ENCODE peak calls at places on chromosomes 3 and 15, in four cellular contexts. B, P, V and E are unnamed samples.

GRCh38 chr3:46078712-46079400 is 51.6 kb upstream of the XCR1 start:
- DNase-seq in B (peak; percentile 64), P (peak; percentile 86), V (peak; percentile 91), E (peak; percentile 85)

GRCh38 chr3:189809583-189809982 is 178.4 kb downstream of the TP63 start:
- DNase-seq in B (no peak), P (no peak), V (no peak), E (no peak)

GRCh38 chr3:113285741-113286140 is 74.4 kb downstream of the BOC start:
- DNase-seq in B (no peak), P (no peak), V (no peak), E (no peak)

GRCh38 chr3:157650191-157650590 is 147.0 kb upstream of the VEPH1 start:
- DNase-seq in B (no peak), P (no peak), V (no peak), E (no peak)

GRCh38 chr3:183381673-183382072 is 46.7 kb downstream of the MCF2L2 start:
- DNase-seq in B (no peak), P (no peak), V (no peak), E (no peak)

GRCh38 chr15:88440021-88440420 is 27.2 kb downstream of the MRPL46 start:
- DNase-seq in B (no peak), P (no peak), V (no peak), E (no peak)

GRCh38 chr15:40347559-40348470 is 3.0 kb upstream of the PHGR1 start:
- DNase-seq in B (no peak), P (no peak), V (no peak), E (no peak)

GRCh38 chr3:1087066-1087555 is 5.7 kb upstream of the CNTN6 start:
- DNase-seq in B (no peak), P (no peak), V (no peak), E (no peak)

GRCh38 chr15:41115088-41115651 is 910 bp downstream of the INO80 start:
- DNase-seq in B (peak; percentile 53), P (peak; percentile 22), V (peak; percentile 37), E (peak; percentile 20)

GRCh38 chr3:151599103-151599672 is 134.5 kb upstream of the AADACL2 start:
- DNase-seq in B (no peak), P (peak; percentile 15), V (no peak), E (no peak)

GRCh38 chr3:68666409-68667193 is 265.7 kb downstream of the TAFA4 start:
- DNase-seq in B (no peak), P (no peak), V (no peak), E (no peak)

GRCh38 chr3:12005951-12006625 is 1.9 kb downstream of the SYN2 start:
- DNase-seq in B (peak; percentile 62), P (no peak), V (no peak), E (no peak)

GRCh38 chr3:63343674-63344073 is 65.6 kb downstream of the SYNPR start:
- DNase-seq in B (peak; percentile 81), P (peak; percentile 9), V (peak; percentile 18), E (peak; percentile 13)

GRCh38 chr3:157447026-157447694 is 10.5 kb downstream of the PTX3 start:
- DNase-seq in B (peak; percentile 11), P (no peak), V (peak; percentile 4), E (no peak)

GRCh38 chr15:82950746-82951370 is 1.7 kb downstream of the HOMER2 start:
- DNase-seq in B (no peak), P (no peak), V (no peak), E (no peak)

GRCh38 chr3:142444343-142444742 is 3.5 kb downstream of the XRN1 start:
- DNase-seq in B (no peak), P (no peak), V (no peak), E (no peak)

GRCh38 chr3:52056521-52056967 is at the start of gene DUSP7:
- DNase-seq in B (peak; percentile 88), P (peak; percentile 70), V (no peak), E (no peak)

GRCh38 chr3:184050217-184050847 is 2.5 kb upstream of the HTR3C start:
- DNase-seq in B (no peak), P (no peak), V (no peak), E (no peak)

GRCh38 chr3:146274833-146275232 is 23.9 kb upstream of the PLSCR4 start:
- DNase-seq in B (no peak), P (no peak), V (no peak), E (no peak)

GRCh38 chr15:96767703-96768434 is 437.4 kb downstream of the NR2F2 start:
- DNase-seq in B (no peak), P (no peak), V (no peak), E (no peak)

GRCh38 chr15:67322481-67322880 is 67.9 kb downstream of the IQCH start:
- DNase-seq in B (no peak), P (no peak), V (no peak), E (no peak)

GRCh38 chr3:61601831-61602230 is 40.5 kb downstream of the PTPRG start:
- DNase-seq in B (no peak), P (no peak), V (no peak), E (no peak)

GRCh38 chr3:90091557-90091956 is 984.1 kb downstream of the EPHA3 start:
- DNase-seq in B (peak; percentile 5), P (no peak), V (no peak), E (no peak)

GRCh38 chr3:59456852-59457485 is 407.1 kb upstream of the CFAP20DC start:
- DNase-seq in B (no peak), P (no peak), V (no peak), E (no peak)

GRCh38 chr3:23992051-23992628 is 47.1 kb downstream of the NR1D2 start:
- DNase-seq in B (peak; percentile 55), P (no peak), V (no peak), E (no peak)

GRCh38 chr3:2375371-2375770 is 276.7 kb downstream of the CNTN4 start:
- DNase-seq in B (no peak), P (no peak), V (no peak), E (no peak)

GRCh38 chr15:39767921-39768320 is 14.7 kb downstream of the FSIP1 start:
- DNase-seq in B (no peak), P (no peak), V (no peak), E (no peak)

GRCh38 chr15:78077860-78078187 is 313 bp upstream of the TBC1D2B start:
- DNase-seq in B (no peak), P (no peak), V (no peak), E (no peak)

GRCh38 chr15:68687136-68687735 is 108.4 kb downstream of the CORO2B start:
- DNase-seq in B (no peak), P (no peak), V (no peak), E (no peak)

GRCh38 chr3:133742351-133743091 is 3.7 kb upstream of the TF start:
- DNase-seq in B (no peak), P (no peak), V (peak; percentile 3), E (no peak)

GRCh38 chr15:48617619-48618018 is 27.9 kb downstream of the FBN1 start:
- DNase-seq in B (no peak), P (no peak), V (no peak), E (no peak)

DNA sequence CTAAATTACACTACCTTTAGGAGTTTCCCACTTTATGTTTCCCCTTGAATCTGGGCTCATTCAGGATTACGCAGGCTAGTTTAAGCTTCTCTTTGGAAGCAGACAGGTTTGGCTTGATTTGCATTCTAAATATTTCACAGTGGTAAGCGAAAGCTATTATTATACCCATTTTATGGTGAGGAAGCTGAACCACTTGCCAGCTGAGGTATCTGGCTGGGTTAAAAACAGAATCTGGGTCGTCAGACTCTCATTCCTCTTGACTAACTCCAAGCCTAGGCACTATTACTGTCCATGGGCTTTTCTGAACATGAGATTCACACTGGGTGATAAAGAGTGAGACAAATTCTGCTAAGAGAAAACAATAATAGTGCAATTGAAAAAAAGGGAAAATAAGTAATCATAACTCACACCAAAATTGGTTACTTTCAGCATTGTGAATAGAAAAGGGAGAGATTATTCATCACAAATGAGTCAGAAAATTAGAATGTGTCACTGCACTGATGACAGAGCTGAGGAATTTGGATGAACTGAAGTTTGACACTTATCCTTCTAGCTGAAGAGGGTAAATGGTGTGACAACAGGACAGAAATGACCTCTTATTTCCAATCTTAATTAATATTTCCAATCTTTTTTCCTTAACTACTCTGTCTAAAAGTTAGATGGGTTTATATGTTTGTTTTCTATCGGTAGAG is 211.3 kb downstream of the TIGIT start:
- DNase-seq in B (no peak), P (no peak), V (no peak), E (no peak)
- TF ChIP-seq SIN3A in B (no peak), P (no peak), V (peak; percentile 51), E (no peak)

DNA sequence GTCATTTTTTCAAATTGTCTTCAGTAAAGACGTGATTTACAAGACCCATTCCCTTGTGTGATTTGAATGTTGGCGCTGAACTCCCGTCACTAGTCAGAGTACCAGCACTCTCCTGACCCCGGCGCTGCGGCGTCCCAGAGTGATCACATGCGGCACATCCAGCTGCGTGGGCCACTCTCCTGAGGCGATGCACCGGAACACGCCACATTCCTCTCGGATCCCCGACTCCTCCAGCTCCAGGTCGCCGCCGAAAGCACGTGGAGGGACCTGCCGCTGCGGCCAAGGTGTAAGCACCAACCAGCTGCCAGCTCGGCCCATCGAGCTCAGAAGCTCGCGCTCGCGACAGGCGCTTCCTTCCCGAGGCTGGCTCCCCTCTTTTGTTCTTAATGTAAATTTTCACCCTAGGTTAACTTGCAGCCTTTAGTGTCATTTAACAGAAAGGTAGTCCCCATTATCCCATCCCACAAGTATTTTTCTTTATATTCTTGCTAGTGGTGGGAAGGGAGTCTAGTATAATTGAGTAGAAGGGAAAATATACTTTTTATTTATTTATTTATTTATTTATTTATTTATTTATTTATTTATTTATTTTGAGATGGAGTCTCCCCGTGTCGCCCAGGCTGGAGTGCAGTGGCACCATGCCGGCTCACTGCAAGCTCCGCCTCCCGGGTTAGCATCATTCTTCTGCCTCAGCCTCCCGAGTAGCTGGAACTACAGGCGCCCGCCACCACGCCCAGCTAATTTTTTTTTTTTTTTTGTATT is 61.7 kb upstream of the VGLL3 start:
- DNase-seq in B (no peak), P (no peak), V (no peak), E (no peak)
- TF ChIP-seq REST in B (no peak), P (no peak), V (no peak), E (no peak)

DNA sequence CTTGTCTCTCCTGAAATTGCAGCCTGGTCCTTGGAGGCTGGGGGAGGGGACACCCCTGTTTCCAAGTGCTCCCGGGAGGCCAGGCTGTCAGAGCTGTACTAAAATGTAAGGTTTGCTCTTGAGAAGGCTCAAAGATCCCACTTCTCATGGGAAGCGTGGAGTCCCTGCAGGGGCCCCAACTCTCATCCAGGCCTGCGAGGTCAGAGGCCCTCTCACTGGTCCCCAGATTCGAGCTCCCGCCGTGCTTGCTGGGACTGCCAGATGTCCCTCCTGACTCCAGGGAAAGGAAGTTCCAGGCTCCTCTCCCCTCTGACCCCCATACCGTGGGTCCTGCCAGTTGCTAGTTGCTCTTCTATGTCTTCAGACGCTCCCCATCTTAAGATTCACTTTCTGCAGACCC is 14.5 kb upstream of the ANPEP start:
- DNase-seq in B (no peak), P (no peak), V (no peak), E (no peak)
- TF ChIP-seq SIN3A in B (no peak), P (no peak), V (no peak), E (no peak)

GRCh38 chr3:35137612-35138011 is 501.7 kb upstream of the ARPP21 start:
- DNase-seq in B (no peak), P (no peak), V (no peak), E (no peak)
- TF ChIP-seq REST in B (no peak), P (no peak), V (no peak), E (no peak)

GRCh38 chr15:33729648-33730047 is 238.6 kb upstream of the CHRM5 start:
- DNase-seq in B (peak; percentile 14), P (no peak), V (peak; percentile 6), E (no peak)
- TF ChIP-seq SIN3A in B (no peak), P (no peak), V (no peak), E (no peak)